ENCODE peak calls at places on chromosomes 4 and X, in nine cellular contexts. One of them, this sample, is unnamed.

GRCh38 chr4:110364911-110365520 is 110.9 kb upstream of the ENPEP start:
- DNase-seq in RKO: no peak
- DNase-seq in heart left ventricle: peak
- DNase-seq in A172: no peak
- DNase-seq in HFFc6: no peak
- DNase-seq in NCI-H2029: no peak
- DNase-seq in psoas muscle: no peak
- DNase-seq in SJSA1: no peak
- DNase-seq in fibroblast of lung: peak
- DNase-seq in this sample: no peak

GRCh38 chr4:26267087-26267486 is 53.7 kb upstream of the RBPJ start:
- DNase-seq in A172: no peak
- DNase-seq in SJSA1: no peak
- DNase-seq in psoas muscle: peak
- DNase-seq in NCI-H2029: no peak
- DNase-seq in HFFc6: no peak
- DNase-seq in RKO: no peak
- DNase-seq in fibroblast of lung: peak
- DNase-seq in heart left ventricle: peak
- DNase-seq in this sample: no peak

GRCh38 chr4:84877051-84877833 is 89.2 kb downstream of the WDFY3 start:
- DNase-seq in NCI-H2029: no peak
- DNase-seq in A172: peak
- DNase-seq in RKO: no peak
- DNase-seq in HFFc6: peak
- DNase-seq in psoas muscle: no peak
- DNase-seq in fibroblast of lung: peak
- DNase-seq in SJSA1: peak
- DNase-seq in heart left ventricle: no peak
- DNase-seq in this sample: no peak

GRCh38 chr4:7824218-7824617 is 115.4 kb downstream of the AFAP1 start:
- DNase-seq in fibroblast of lung: peak
- DNase-seq in HFFc6: no peak
- DNase-seq in NCI-H2029: peak
- DNase-seq in SJSA1: no peak
- DNase-seq in heart left ventricle: no peak
- DNase-seq in psoas muscle: no peak
- DNase-seq in RKO: no peak
- DNase-seq in A172: no peak
- DNase-seq in this sample: no peak

GRCh38 chrX:97685753-97686152 is 802.0 kb downstream of the RPA4 start:
- DNase-seq in heart left ventricle: no peak
- DNase-seq in HFFc6: peak
- DNase-seq in psoas muscle: no peak
- DNase-seq in NCI-H2029: peak
- DNase-seq in RKO: peak
- DNase-seq in fibroblast of lung: peak
- DNase-seq in A172: peak
- DNase-seq in SJSA1: no peak
- DNase-seq in this sample: peak

GRCh38 chr4:87982446-87982845 is 6.9 kb downstream of the SPP1 start:
- DNase-seq in psoas muscle: no peak
- DNase-seq in RKO: no peak
- DNase-seq in NCI-H2029: no peak
- DNase-seq in SJSA1: no peak
- DNase-seq in fibroblast of lung: peak
- DNase-seq in A172: no peak
- DNase-seq in heart left ventricle: no peak
- DNase-seq in HFFc6: no peak
- DNase-seq in this sample: no peak

GRCh38 chrX:40096395-40097091 is 1.2 kb downstream of the BCOR start:
- DNase-seq in RKO: peak
- DNase-seq in SJSA1: peak
- DNase-seq in heart left ventricle: peak
- DNase-seq in psoas muscle: peak
- DNase-seq in NCI-H2029: no peak
- DNase-seq in A172: no peak
- DNase-seq in fibroblast of lung: no peak
- DNase-seq in HFFc6: no peak
- DNase-seq in this sample: no peak

GRCh38 chr4:148152868-148153630 is 289.2 kb downstream of the NR3C2 start:
- DNase-seq in RKO: peak
- DNase-seq in SJSA1: no peak
- DNase-seq in fibroblast of lung: no peak
- DNase-seq in HFFc6: no peak
- DNase-seq in psoas muscle: no peak
- DNase-seq in NCI-H2029: no peak
- DNase-seq in heart left ventricle: no peak
- DNase-seq in A172: no peak
- DNase-seq in this sample: no peak

GRCh38 chr4:78517050-78517652 is 34.4 kb upstream of the ANXA3 start:
- DNase-seq in RKO: peak
- DNase-seq in SJSA1: no peak
- DNase-seq in fibroblast of lung: peak
- DNase-seq in heart left ventricle: no peak
- DNase-seq in HFFc6: peak
- DNase-seq in NCI-H2029: no peak
- DNase-seq in A172: peak
- DNase-seq in psoas muscle: no peak
- DNase-seq in this sample: no peak

GRCh38 chrX:141214216-141214615 is 28.1 kb downstream of the SPANXC start:
- DNase-seq in A172: no peak
- DNase-seq in HFFc6: no peak
- DNase-seq in psoas muscle: no peak
- DNase-seq in NCI-H2029: no peak
- DNase-seq in heart left ventricle: no peak
- DNase-seq in fibroblast of lung: no peak
- DNase-seq in SJSA1: no peak
- DNase-seq in RKO: no peak
- DNase-seq in this sample: no peak

GRCh38 chr4:83259586-83259985 is 25.0 kb downstream of the COQ2 start:
- DNase-seq in A172: no peak
- DNase-seq in SJSA1: no peak
- DNase-seq in psoas muscle: no peak
- DNase-seq in RKO: no peak
- DNase-seq in heart left ventricle: no peak
- DNase-seq in HFFc6: no peak
- DNase-seq in fibroblast of lung: no peak
- DNase-seq in NCI-H2029: no peak
- DNase-seq in this sample: no peak

GRCh38 chr4:12304912-12305311 is 876.2 kb upstream of the HS3ST1 start:
- DNase-seq in heart left ventricle: no peak
- DNase-seq in psoas muscle: no peak
- DNase-seq in SJSA1: no peak
- DNase-seq in NCI-H2029: no peak
- DNase-seq in fibroblast of lung: no peak
- DNase-seq in A172: no peak
- DNase-seq in RKO: no peak
- DNase-seq in HFFc6: no peak
- DNase-seq in this sample: no peak

GRCh38 chrX:69501433-69501832 is 2.7 kb upstream of the NALF2 start:
- DNase-seq in RKO: no peak
- DNase-seq in psoas muscle: no peak
- DNase-seq in HFFc6: no peak
- DNase-seq in A172: no peak
- DNase-seq in heart left ventricle: peak
- DNase-seq in fibroblast of lung: no peak
- DNase-seq in SJSA1: no peak
- DNase-seq in NCI-H2029: no peak
- DNase-seq in this sample: no peak

This sample was measured in GM18507.